ENCODE peak calls at places on chromosomes 16 and 17, in four cellular contexts. R is hepatocyte, P is WTC11, X is brain microvascular endothelial cell. S is an unnamed sample.

GRCh38 chr17:76816590-76817135 is 51.5 kb upstream of the MGAT5B start:
- DNase-seq in R (peak), X (peak), P (peak), S (peak)

GRCh38 chr17:14630025-14630424 is 329.1 kb downstream of the HS3ST3B1 start:
- DNase-seq in R (no peak), X (no peak), P (no peak), S (no peak)

GRCh38 chr16:81261049-81261648 is 22.7 kb downstream of the BCO1 start:
- DNase-seq in P (peak), R (no peak), X (no peak), S (peak)

GRCh38 chr17:50056217-50056960 is 479 bp downstream of the ITGA3 start:
- DNase-seq in R (peak), X (peak), P (peak), S (peak)

GRCh38 chr17:17503566-17504130 is 7.5 kb upstream of the RASD1 start:
- DNase-seq in R (no peak), P (no peak), X (no peak), S (no peak)

GRCh38 chr17:10527419-10527818 is 9.1 kb upstream of the MYH1 start:
- DNase-seq in X (no peak), P (no peak), R (no peak), S (no peak)

GRCh38 chr17:49016775-49017463 is 19.7 kb downstream of the IGF2BP1 start:
- DNase-seq in X (no peak), R (peak), P (no peak), S (no peak)

GRCh38 chr16:64122177-64122576 is 999.7 kb downstream of the CDH11 start:
- DNase-seq in X (no peak), P (no peak), R (no peak), S (no peak)

GRCh38 chr16:6160303-6160702 is 1062.7 kb upstream of the EEF2KMT start:
- DNase-seq in R (no peak), P (no peak), X (peak), S (no peak)

GRCh38 chr16:50635505-50636392 is 45.4 kb downstream of the SNX20 start:
- DNase-seq in R (no peak), X (no peak), P (peak), S (no peak)

GRCh38 chr17:19238167-19238505 is 970 bp downstream of the EPN2 start:
- DNase-seq in R (peak), P (peak), X (no peak), S (peak)

GRCh38 chr16:24993722-24994686 is 21.2 kb downstream of the ARHGAP17 start:
- DNase-seq in X (peak), P (no peak), R (peak), S (no peak)

GRCh38 chr17:13031718-13032350 is 14.0 kb upstream of the ELAC2 start:
- DNase-seq in R (peak), P (peak), X (peak), S (peak)

GRCh38 chr16:58907297-58907696 is 173.2 kb upstream of the GOT2 start:
- DNase-seq in P (no peak), X (no peak), R (no peak), S (no peak)

GRCh38 chr16:77414752-77415231 is 20.0 kb downstream of the ADAMTS18 start:
- DNase-seq in X (peak), P (no peak), R (no peak), S (no peak)

GRCh38 chr17:913207-913606 is 66.4 kb downstream of the NXN start:
- DNase-seq in X (no peak), R (no peak), P (no peak), S (no peak)

GRCh38 chr16:78821335-78821734 is 721.9 kb downstream of the WWOX start:
- DNase-seq in X (no peak), P (no peak), R (no peak), S (no peak)

GRCh38 chr16:87317766-87318121 is 552 bp upstream of the C16orf95 start:
- DNase-seq in X (peak), P (no peak), R (peak), S (peak)

GRCh38 chr17:9817086-9817485 is 4.8 kb downstream of the GSG1L2 start:
- DNase-seq in R (peak), P (peak), X (no peak), S (no peak)

DNA sequence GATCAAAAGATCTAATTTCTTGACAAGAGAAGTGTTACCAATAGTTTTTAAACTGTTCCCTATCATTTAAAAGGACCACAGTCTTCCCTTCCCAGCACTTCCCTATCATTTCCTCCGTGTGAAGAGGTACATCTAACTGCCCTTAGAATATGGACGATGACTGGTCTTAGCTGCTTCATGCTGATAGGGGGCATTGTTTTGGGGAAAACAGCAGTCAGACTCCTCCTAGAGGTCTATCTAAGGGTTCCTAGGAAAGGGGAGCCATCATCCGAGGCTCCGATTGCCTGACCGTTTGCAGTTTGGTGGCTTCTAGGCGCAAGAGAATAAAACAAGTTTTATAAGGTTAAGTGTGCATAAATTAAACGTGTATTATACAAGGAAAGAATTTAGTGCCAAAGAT is 7.1 kb downstream of the FZD2 start:
- DNase-seq in P (no peak), X (no peak), R (no peak), S (no peak)
- TF ChIP-seq CTCF in P (no peak), X (peak), R (no peak), S (no peak)

GRCh38 chr16:62205459-62205858 is 169.2 kb upstream of the CDH8 start:
- DNase-seq in X (no peak), P (no peak), R (no peak), S (no peak)
- TF ChIP-seq CTCF in X (no peak), P (no peak), R (no peak), S (no peak)

GRCh38 chr17:38704645-38705522 is at the start of gene MLLT6:
- DNase-seq in P (peak), R (peak), X (peak), S (peak)

GRCh38 chr17:38701504-38702165 is 3.4 kb upstream of the MLLT6 start:
- DNase-seq in P (no peak), R (peak), X (no peak), S (peak)

GRCh38 chr17:38702166-38702899 is 2.7 kb upstream of the MLLT6 start:
- DNase-seq in P (peak), R (peak), X (peak), S (peak)

GRCh38 chr17:38703742-38704644 is 1.1 kb upstream of the MLLT6 start:
- DNase-seq in P (peak), R (peak), X (no peak), S (peak)

DNA sequence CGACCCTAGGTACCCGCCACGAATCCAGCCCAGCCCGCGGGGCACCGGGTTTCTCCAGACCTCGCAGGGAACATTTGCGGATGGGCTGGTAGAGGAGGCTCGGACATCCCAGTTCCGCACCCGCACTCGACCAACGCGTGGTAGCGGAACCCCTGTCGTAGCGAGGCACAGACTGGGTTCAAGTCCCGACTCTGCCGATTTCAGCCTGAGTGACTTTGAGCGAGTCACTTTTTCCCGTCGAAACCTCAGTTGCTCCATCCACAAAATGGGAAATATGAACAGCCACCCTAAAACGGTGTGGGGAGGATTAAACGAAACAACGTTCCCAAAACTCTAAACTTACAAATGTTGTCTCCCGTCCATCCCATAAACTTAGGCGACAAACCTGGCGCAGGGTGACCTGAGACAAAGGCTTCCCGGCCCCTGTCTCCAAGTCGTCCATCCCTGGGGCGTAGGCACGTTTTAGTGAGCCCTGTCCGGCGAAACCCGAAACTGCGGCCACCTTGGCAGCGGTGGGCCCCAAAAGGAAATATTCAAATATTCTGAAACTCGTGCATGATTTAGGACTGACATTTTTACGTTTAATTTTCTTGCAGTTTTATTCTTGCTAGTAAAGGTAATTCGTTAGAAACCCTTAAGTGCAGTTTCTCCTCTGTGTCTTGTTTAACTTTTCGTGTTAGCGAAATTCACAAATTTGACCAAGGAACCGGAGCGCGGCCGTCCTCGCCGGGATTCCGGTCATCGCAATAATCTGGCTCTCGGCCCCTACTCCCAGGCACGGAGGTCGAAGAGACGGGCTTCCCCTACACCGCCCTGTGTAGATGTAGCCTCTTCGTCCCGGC is 2.0 kb upstream of the MLLT6 start:
- DNase-seq in P (no peak), R (no peak), X (no peak), S (peak)
- TF ChIP-seq CTCF in P (no peak), R (no peak), X (no peak), S (no peak)

GRCh38 chr16:46612121-46612520 is 9.1 kb downstream of the SHCBP1 start:
- DNase-seq in X (no peak), P (no peak), R (no peak), S (peak)

DNA sequence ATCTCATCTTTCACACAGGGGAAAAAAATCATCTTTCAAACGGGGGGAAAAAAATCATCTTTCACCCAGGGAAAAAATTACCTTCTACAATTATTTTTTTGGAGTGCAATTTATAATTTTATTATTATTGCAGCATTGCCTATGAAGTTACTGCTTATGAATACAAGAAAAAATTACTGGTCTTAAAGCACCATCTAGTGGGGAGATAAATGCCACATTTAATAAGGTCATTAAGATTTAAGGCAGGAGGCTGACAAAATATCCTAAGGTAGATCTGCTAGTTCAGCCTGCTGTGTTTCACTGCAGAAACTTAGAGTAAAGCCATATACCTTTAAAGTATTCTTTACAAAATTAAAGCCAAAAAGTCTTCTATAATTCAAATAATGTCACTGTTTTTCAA is 13.7 kb downstream of the SHCBP1 start:
- DNase-seq in X (no peak), R (peak), P (no peak), S (no peak)
- TF ChIP-seq CTCF in X (no peak), R (peak), P (no peak), S (peak)

GRCh38 chr16:16021646-16021987 is 72.2 kb downstream of the ABCC1 start:
- DNase-seq in X (no peak), P (no peak), R (no peak), S (no peak)

GRCh38 chr16:16020291-16020690 is 70.9 kb downstream of the ABCC1 start:
- DNase-seq in R (no peak), P (no peak), X (no peak), S (no peak)

GRCh38 chr16:16021020-16021419 is 71.6 kb downstream of the ABCC1 start:
- DNase-seq in X (no peak), P (no peak), R (no peak), S (no peak)

GRCh38 chr16:16022683-16023064 is 73.3 kb downstream of the ABCC1 start:
- DNase-seq in R (no peak), P (no peak), X (no peak), S (no peak)

DNA sequence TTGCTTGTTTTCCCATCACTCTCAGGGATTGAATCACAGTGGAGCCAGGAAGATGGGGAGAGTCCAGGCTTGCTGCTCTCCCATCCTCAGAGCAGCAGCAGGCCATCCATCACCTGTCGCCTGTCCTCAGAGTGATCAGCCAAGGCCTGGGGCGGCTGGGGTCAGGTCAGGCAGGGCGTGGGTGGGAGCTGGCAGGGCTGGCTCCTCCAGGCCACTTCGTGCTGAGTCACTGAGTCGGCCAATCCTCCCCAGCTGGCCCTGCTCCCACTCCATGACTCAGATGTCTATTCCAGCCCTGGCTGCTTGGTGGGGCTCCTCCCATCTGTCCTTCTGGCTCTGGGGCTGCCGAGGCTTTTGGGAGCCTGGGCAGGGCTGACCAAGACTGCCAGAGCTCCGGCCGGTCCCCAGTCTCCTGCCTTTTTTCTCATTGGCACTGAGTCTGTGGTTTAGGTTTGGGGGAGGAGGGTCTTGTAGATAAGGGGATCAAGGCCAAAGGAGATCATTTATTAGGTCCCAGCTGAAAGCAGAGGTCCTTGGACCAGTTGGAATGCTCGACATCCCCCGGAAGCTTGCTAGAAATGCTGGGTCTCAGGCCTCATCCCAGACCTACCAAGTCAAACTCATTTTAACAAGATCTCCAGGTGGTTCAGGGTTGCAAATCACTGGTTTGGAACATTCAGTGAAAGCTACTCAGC is 72.7 kb downstream of the ABCC1 start:
- DNase-seq in P (no peak), X (peak), R (peak), S (no peak)
- TF ChIP-seq CTCF in P (no peak), X (no peak), R (no peak), S (no peak)

DNA sequence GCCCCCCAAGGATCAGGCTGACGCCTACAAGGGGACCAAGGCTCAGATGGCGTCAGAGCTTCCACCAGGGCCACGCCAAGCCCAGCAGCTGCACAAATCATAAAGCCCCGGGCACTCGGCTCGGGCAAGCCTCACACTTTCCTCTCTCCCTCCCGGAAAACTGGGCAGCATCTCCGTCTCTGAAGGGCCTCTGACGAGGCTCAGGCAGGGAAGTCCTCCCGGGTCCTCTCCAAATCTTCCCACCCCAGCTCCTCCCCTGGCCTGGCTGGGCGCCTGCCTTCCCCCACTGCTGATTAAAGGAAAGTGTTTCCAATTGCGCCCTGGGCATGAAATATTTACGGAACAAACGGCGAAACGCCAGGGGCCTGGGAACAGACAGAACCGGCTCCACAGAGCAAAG is 38.5 kb downstream of the PIEZO1 start:
- DNase-seq in R (no peak), P (no peak), X (no peak), S (no peak)
- TF ChIP-seq CTCF in R (no peak), P (no peak), X (no peak), S (no peak)

GRCh38 chr16:74726736-74727135 is 26.1 kb upstream of the MLKL start:
- DNase-seq in R (no peak), X (peak), P (peak), S (no peak)
- TF ChIP-seq CTCF in R (peak), X (peak), P (peak), S (peak)

DNA sequence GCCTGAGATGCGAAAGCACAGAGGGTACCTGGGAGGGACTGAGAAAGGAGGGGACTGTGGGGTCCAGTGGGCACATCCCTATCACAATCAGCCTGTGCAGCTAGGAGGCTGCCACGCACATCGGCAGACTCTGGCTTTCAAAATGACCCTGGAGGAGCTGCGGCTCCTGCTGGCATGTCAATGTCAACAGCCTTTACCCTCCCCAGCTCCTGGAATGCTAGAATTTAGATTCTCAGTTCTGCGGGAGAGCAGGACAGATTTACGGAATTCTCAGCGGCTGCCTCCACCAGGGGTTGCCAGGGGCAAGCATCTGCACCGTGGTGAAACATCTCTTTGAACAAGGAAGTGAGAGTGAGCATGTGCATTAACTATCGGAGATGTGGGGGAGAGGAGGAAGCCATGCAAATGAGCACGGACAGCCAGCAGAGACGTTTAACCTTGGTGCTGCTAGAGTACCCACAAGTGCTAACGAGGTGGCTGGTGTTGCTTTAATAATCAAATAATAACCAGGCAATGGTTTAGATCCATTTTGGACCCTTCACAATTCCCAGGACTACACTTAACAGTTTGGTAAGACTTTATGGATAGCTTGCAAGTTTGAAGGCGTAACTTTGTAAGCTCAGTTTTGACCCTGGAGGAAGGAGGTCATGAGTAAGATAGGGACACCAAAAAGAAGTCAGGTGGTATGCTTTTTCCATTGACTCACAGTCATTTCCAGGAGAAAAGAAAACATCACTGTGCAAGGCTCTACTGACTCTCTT is 54.1 kb downstream of the XYLT1 start:
- DNase-seq in X (no peak), P (peak), R (peak), S (peak)
- TF ChIP-seq CTCF in X (peak), P (no peak), R (peak), S (peak)

GRCh38 chr17:47618416-47618815 is 31.3 kb upstream of the KPNB1 start:
- DNase-seq in R (peak), P (no peak), X (no peak), S (no peak)
- TF ChIP-seq CTCF in R (no peak), P (no peak), X (peak), S (peak)

GRCh38 chr16:68251812-68252211 is 6.6 kb downstream of the PLA2G15 start:
- DNase-seq in X (no peak), P (no peak), R (no peak), S (no peak)
- TF ChIP-seq CTCF in X (no peak), P (no peak), R (no peak), S (no peak)

S was measured in GM13977.